ENCODE peak calls at places on chromosomes 4 and X, in four cellular contexts. G, T, J and X are unnamed samples.
A peak's percentile ranks its signal among the peaks of the same experiment; 100 is the strongest.

GRCh38 chr4:137541181-137541580 is 8.9 kb upstream of the PCDH18 start:
- DNase-seq in T (no peak), J (no peak), G (no peak), X (peak; percentile 30)

GRCh38 chrX:9988762-9989161 is 21.6 kb downstream of the CLDN34 start:
- DNase-seq in G (no peak), J (peak; percentile 29), T (peak; percentile 59), X (peak; percentile 28)

GRCh38 chr4:43008793-43009192 is 116.3 kb downstream of the GRXCR1 start:
- DNase-seq in J (no peak), T (no peak), G (no peak), X (no peak)

GRCh38 chrX:118519411-118520205 is 24.0 kb downstream of the DOCK11 start:
- DNase-seq in T (peak; percentile 31), J (no peak), G (peak; percentile 67), X (peak; percentile 71)

GRCh38 chrX:2301901-2302300 is 198.9 kb downstream of the DHRSX start:
- DNase-seq in G (no peak), T (no peak), J (no peak), X (no peak)

GRCh38 chr4:98938386-98938785 is 9.5 kb upstream of the EIF4E start:
- DNase-seq in G (peak; percentile 39), J (no peak), T (peak; percentile 52), X (peak; percentile 74)

GRCh38 chr4:101355767-101356702 is 8.7 kb upstream of the PPP3CA start:
- DNase-seq in G (peak; percentile 91), J (no peak), T (peak; percentile 83), X (peak; percentile 85)

GRCh38 chr4:104906274-104906673 is 240.4 kb upstream of the TET2 start:
- DNase-seq in T (no peak), J (no peak), G (no peak), X (no peak)

GRCh38 chr4:121096629-121097028 is 24.3 kb upstream of the NDNF start:
- DNase-seq in G (peak; percentile 31), T (peak; percentile 50), J (peak; percentile 37), X (peak; percentile 73)

GRCh38 chrX:4932790-4933189 is 1219.3 kb upstream of the PRKX start:
- DNase-seq in J (no peak), T (peak; percentile 79), G (peak; percentile 54), X (no peak)

GRCh38 chrX:7346021-7346420 is 198.1 kb upstream of the PUDP start:
- DNase-seq in J (no peak), T (peak; percentile 14), G (peak; percentile 19), X (peak; percentile 67)

GRCh38 chr4:128648021-128648420 is 161.5 kb upstream of the JADE1 start:
- DNase-seq in G (no peak), T (no peak), J (no peak), X (no peak)

GRCh38 chr4:128653514-128654420 is 155.7 kb upstream of the JADE1 start:
- DNase-seq in T (no peak), J (no peak), G (no peak), X (peak; percentile 29)

GRCh38 chr4:128649575-128650205 is 159.8 kb upstream of the JADE1 start:
- DNase-seq in J (no peak), T (no peak), G (peak; percentile 61), X (peak; percentile 80)

GRCh38 chr4:128654465-128654864 is 155.0 kb upstream of the JADE1 start:
- DNase-seq in G (no peak), J (no peak), T (no peak), X (no peak)

GRCh38 chr4:128649161-128649560 is 160.3 kb upstream of the JADE1 start:
- DNase-seq in G (no peak), T (no peak), J (no peak), X (no peak)
- H2AFZ ChIP-seq in G (no peak overlapping the region), T (no peak overlapping the region), J (no peak overlapping the region), X (peak overlapping the region; percentile 40)

DNA sequence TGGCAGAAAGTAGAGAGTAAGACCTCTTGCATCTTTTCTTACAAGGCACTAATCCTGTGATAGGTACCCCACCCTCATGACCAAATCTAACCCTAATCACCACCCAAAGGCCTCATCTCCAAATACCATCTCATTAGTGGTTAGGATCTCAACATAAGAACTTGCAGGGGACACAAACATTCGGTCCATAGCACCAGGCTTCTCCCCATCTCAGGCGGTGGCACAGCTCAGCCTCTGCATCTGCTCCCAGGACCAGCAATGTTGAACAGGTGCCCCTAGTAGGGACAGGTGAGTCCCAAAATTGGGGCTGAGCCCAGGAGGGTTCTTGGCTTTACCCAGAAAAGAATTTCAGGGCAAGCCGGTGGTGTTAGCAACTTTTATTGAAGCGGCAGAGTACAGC is 8.4 kb upstream of the MRFAP1 start:
- DNase-seq in T (no peak), G (no peak), J (no peak), X (no peak)
- H3K27ac ChIP-seq in T (no peak overlapping the region), G (no peak overlapping the region), J (no peak overlapping the region), X (no peak overlapping the region)

DNA sequence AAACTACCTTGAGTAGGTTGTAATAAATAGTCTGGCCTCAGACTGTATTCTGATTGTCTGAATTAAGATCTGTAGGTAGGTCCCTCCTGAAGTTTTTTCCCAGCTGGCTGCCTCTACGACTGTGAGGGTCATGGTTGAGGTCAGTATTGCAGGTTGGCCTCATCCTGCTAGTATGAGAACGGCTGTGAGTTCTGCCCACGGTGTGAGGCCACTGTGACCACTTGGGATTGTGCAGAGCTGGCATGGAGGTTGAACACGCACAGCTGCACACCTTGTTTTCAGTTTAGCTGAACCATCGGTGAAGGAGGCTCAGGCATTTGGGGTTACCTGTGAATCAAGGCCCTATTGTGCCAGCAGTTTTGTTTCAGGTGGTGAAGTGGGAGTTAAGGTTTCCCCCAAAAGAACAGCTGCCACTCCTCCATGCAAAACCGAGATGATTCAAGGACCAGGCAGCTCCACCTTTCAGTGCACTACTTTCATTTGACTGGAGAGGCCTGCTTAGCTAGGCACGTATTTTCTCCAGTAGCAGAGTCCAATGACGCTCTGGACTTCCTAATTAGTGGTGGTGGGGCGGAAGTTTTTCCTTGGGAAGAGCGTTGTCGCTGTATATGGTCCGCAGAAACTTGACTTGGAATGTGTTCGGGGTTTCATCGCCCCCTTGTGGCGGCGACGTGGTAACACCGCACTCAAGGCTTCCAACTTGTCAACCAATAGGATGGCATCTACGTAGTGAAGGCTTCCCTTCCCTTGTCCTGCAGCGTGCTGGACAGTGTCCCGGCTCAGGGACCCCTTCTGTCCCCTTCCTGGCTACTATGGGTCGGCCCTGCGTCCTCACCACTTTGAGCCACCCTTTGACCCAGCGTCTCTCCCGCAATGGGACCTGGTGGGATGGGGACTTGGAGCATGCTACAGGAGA is 13.8 kb downstream of the CMC4 start:
- DNase-seq in G (peak; percentile 51), T (peak; percentile 73), J (peak; percentile 45), X (peak; percentile 71)
- H2AFZ ChIP-seq in G (peak overlapping the region; percentile 47), T (peak overlapping the region; percentile 36), J (no peak overlapping the region), X (peak overlapping the region; percentile 73)

GRCh38 chrX:54181196-54181953 is 1.7 kb downstream of the FAM120C start:
- DNase-seq in J (no peak), T (peak; percentile 27), G (peak; percentile 70), X (peak; percentile 17)

GRCh38 chrX:54180403-54180802 is 2.7 kb downstream of the FAM120C start:
- DNase-seq in T (peak; percentile 39), J (no peak), G (peak; percentile 48), X (peak; percentile 43)

GRCh38 chrX:54173791-54174190 is 9.3 kb downstream of the FAM120C start:
- DNase-seq in T (no peak), J (no peak), G (no peak), X (no peak)

GRCh38 chrX:54182194-54182863 is 725 bp downstream of the FAM120C start:
- DNase-seq in G (no peak), J (peak; percentile 72), T (peak; percentile 62), X (peak; percentile 54)

GRCh38 chrX:54178100-54178940 is 4.7 kb downstream of the FAM120C start:
- DNase-seq in T (peak; percentile 79), J (no peak), G (peak; percentile 72), X (peak; percentile 80)
- H3K27ac ChIP-seq in T (peak overlapping the region; percentile 44), J (no peak overlapping the region), G (peak overlapping the region; percentile 70), X (peak overlapping the region; percentile 74)

DNA sequence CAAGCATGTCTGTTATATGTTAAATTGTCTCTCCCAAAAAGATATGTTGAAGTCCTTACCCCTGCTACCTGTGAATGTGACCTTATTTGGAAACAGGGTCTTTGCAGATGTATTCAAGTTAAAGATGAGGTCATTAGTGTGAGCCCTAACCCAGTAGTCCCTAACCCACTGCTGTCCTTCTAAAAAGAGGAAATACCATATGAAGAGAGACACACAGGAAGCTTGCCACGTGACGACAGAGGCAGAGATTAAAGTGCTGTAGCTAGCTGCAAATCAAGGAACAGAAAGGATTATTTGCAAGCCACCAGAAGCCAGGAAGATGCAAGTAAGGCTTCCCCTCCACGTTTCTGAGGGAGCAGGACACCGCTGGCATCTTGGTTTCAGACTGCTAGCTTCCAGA is 150.1 kb downstream of the HNRNPD start:
- DNase-seq in J (peak; percentile 82), G (no peak), T (no peak), X (no peak)
- H2AFZ ChIP-seq in J (peak overlapping the region; percentile 89), G (no peak overlapping the region), T (no peak overlapping the region), X (no peak overlapping the region)

GRCh38 chrX:54043084-54043483 is 1.2 kb downstream of the PHF8 start:
- DNase-seq in G (no peak), J (peak; percentile 6), T (peak; percentile 2), X (peak; percentile 15)
- H3K27ac ChIP-seq in G (peak overlapping the region; percentile 92), J (peak overlapping the region; percentile 88), T (peak overlapping the region; percentile 94), X (peak overlapping the region; percentile 90)

DNA sequence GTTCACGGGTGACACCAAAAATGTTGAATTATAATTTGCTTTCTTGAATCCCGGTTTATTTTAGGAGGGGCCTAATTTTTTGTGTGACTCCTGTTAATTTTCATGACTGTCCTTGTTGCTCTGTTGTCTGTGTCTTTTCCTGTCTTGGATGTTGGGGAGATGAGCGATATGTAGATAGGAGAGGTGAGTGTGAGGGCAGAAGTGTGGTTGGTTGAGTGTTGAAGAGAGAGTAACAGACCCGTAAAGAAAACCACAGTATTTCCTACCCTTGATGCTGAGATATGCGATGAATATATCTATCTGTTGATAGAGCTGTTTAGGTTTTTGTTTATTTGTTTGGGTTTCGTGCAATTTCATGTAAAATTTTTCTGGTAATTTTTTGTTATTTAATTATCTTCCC is 70.5 kb downstream of the CPE start:
- DNase-seq in T (no peak), J (no peak), G (no peak), X (no peak)
- H2AFZ ChIP-seq in T (no peak overlapping the region), J (no peak overlapping the region), G (no peak overlapping the region), X (no peak overlapping the region)

GRCh38 chr4:173516621-173517612 is 13.1 kb downstream of the HAND2 start:
- DNase-seq in T (no peak), J (no peak), G (no peak), X (no peak)

GRCh38 chr4:173519130-173520101 is 10.6 kb downstream of the HAND2 start:
- DNase-seq in J (no peak), T (no peak), G (no peak), X (peak; percentile 70)

GRCh38 chr4:173520921-173521473 is 9.0 kb downstream of the HAND2 start:
- DNase-seq in G (no peak), J (no peak), T (no peak), X (peak; percentile 38)

GRCh38 chr4:173517781-173518371 is 12.2 kb downstream of the HAND2 start:
- DNase-seq in T (no peak), G (no peak), J (no peak), X (no peak)

DNA sequence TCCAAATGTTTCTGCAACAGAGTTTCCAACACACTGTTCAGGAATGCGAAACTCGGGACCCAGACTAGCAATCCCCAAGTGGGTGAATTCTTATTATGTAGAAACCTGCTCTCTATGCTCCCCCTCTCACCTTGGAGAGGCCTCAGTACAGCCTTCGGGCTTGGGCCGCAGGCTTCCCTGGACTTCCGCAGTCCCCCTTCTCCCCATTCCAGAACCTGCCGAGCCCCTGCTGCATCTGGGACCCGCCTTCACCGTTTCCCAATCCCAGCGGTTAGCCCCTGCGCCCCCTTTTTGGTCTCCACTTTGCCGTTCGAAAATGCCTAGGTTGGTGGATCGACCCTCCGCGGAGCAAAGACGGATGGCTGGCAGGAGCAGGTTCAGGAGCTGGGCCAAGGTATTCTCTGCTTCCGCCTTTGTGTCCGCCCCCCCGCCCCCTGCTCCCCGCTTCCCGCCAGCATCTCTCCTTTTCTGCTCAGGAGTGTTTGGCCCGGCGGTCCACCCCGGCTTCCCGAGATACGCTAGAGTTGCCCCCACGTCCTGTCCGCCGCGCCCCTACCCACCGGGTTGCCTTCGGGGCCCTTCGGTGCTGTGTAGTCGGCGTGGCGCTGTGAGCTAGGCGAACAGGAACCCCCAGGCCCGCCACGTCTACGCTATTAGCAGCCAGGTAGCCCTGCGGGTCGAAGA is 11.5 kb downstream of the HAND2 start:
- DNase-seq in J (no peak), T (no peak), G (no peak), X (no peak)
- H3K27ac ChIP-seq in J (no peak overlapping the region), T (no peak overlapping the region), G (no peak overlapping the region), X (peak overlapping the region; percentile 46)